ENCODE peak calls at places on chromosomes 7 and 10, in five cellular contexts. F is astrocyte of the spinal cord, X is left ventricle myocardium inferior, K is mesothelial cell of epicardium, U is AG09309. H is an unnamed sample.

GRCh38 chr7:103338864-103339263 is 5.7 kb downstream of the DNAJC2 start:
- DNase-seq in K (no peak), U (no peak), F (no peak), X (no peak), H (no peak)

GRCh38 chr10:24350111-24350921 is 141.4 kb downstream of the KIAA1217 start:
- DNase-seq in K (no peak), X (no peak), U (peak; percentile 66), F (peak; percentile 86), H (peak; percentile 49)

GRCh38 chr10:29426420-29426819 is 137.6 kb downstream of the LYZL1 start:
- DNase-seq in F (no peak), K (no peak), X (no peak), U (no peak), H (no peak)

GRCh38 chr10:77563638-77564270 is 73.9 kb downstream of the KCNMA1 start:
- DNase-seq in U (no peak), X (no peak), F (no peak), K (no peak), H (no peak)

GRCh38 chr10:124552877-124553276 is 91.3 kb downstream of the LHPP start:
- DNase-seq in F (no peak), K (no peak), X (no peak), U (no peak), H (no peak)

GRCh38 chr10:22959292-22959691 is 31.4 kb downstream of the ARMC3 start:
- DNase-seq in X (no peak), U (no peak), F (no peak), K (no peak), H (no peak)

GRCh38 chr7:116717137-116717536 is 45.1 kb downstream of the MET start:
- DNase-seq in U (no peak), F (no peak), K (no peak), X (no peak), H (no peak)

GRCh38 chr7:74483402-74484336 is 30.0 kb downstream of the GTF2IRD1 start:
- DNase-seq in K (no peak), U (peak; percentile 57), X (no peak), F (peak; percentile 64), H (peak; percentile 62)

GRCh38 chr10:43595739-43596298 is 10.4 kb upstream of the ZNF485 start:
- DNase-seq in X (no peak), U (no peak), K (no peak), F (no peak), H (no peak)

GRCh38 chr10:79403441-79404230 is 41.8 kb downstream of the ZCCHC24 start:
- DNase-seq in K (no peak), F (peak; percentile 75), X (peak; percentile 66), U (no peak), H (peak; percentile 88)

GRCh38 chr7:42972703-42973500 is 40.7 kb downstream of the MRPL32 start:
- DNase-seq in U (peak; percentile 99), K (no peak), F (peak; percentile 100), X (no peak), H (peak; percentile 98)

GRCh38 chr7:94368371-94368791 is 26.3 kb upstream of the COL1A2 start:
- DNase-seq in K (no peak), F (peak; percentile 95), X (no peak), U (peak; percentile 84), H (peak; percentile 94)

GRCh38 chr7:2609001-2609411 is 22.8 kb upstream of the TTYH3 start:
- DNase-seq in F (peak; percentile 45), U (no peak), K (no peak), X (no peak), H (peak; percentile 57)

GRCh38 chr7:94350729-94351128 is 44.0 kb upstream of the COL1A2 start:
- DNase-seq in F (no peak), U (no peak), X (no peak), K (no peak), H (no peak)

GRCh38 chr7:94367940-94368339 is 26.8 kb upstream of the COL1A2 start:
- DNase-seq in X (no peak), F (peak; percentile 93), K (no peak), U (no peak), H (peak; percentile 64)

GRCh38 chr7:142025896-142026295 is 30.2 kb downstream of the MGAM start:
- DNase-seq in X (no peak), K (no peak), F (peak; percentile 19), U (no peak), H (no peak)

GRCh38 chr7:142024547-142024946 is 28.9 kb downstream of the MGAM start:
- DNase-seq in X (no peak), K (no peak), U (no peak), F (peak; percentile 20), H (no peak)

GRCh38 chr7:142030846-142031245 is 35.2 kb downstream of the MGAM start:
- DNase-seq in U (no peak), K (no peak), X (no peak), F (no peak), H (peak; percentile 27)

GRCh38 chr7:142033154-142033553 is 37.5 kb downstream of the MGAM start:
- DNase-seq in K (no peak), F (no peak), X (no peak), U (no peak), H (no peak)

DNA sequence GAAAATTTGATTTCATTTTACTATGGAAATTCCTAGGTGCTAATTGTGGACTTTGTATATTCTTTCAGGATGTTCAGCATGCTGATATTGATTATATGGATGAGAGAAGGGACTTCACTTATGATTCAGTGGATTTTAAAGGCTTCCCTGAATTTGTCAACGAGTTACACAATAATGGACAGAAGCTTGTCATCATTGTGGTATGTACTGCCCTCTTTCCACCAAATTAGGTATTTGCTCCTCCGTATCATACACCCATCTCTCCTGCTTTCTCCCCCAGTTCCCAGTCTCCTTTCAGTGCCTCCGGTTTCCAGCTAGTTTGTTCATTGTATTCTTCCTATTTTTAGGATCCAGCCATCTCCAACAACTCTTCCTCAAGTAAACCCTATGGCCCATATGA is 34.6 kb downstream of the MGAM start:
- DNase-seq in U (no peak), X (no peak), F (no peak), K (no peak), H (peak; percentile 81)
- TF ChIP-seq CTCF in U (no peak), X (no peak), F (no peak), K (no peak), H (no peak)

GRCh38 chr10:35613597-35614226 is 8.6 kb downstream of the GJD4 start:
- DNase-seq in K (no peak), U (no peak), F (peak; percentile 37), X (no peak), H (peak; percentile 74)
- TF ChIP-seq CTCF in K (no peak), U (peak; percentile 69), F (peak; percentile 62), X (peak; percentile 44), H (peak; percentile 63)

GRCh38 chr10:71837085-71837827 is 13.8 kb downstream of the PSAP start:
- DNase-seq in U (no peak), F (no peak), K (no peak), X (no peak), H (no peak)
- TF ChIP-seq CTCF in U (peak; percentile 28), F (peak; percentile 58), K (no peak), X (peak; percentile 55), H (peak; percentile 34)

GRCh38 chr10:132388901-132389630 is 7.9 kb upstream of the PWWP2B start:
- DNase-seq in F (no peak), K (no peak), U (no peak), X (peak; percentile 32), H (no peak)

GRCh38 chr10:132385721-132386418 is 11.1 kb upstream of the PWWP2B start:
- DNase-seq in U (no peak), X (no peak), F (no peak), K (no peak), H (no peak)

GRCh38 chr10:132389631-132390454 is 7.2 kb upstream of the PWWP2B start:
- DNase-seq in F (no peak), K (no peak), X (peak; percentile 11), U (no peak), H (no peak)

GRCh38 chr10:132386419-132386831 is 10.6 kb upstream of the PWWP2B start:
- DNase-seq in F (no peak), K (no peak), X (no peak), U (no peak), H (no peak)

GRCh38 chr10:132387723-132388210 is 9.2 kb upstream of the PWWP2B start:
- DNase-seq in U (no peak), K (peak; percentile 90), X (peak; percentile 73), F (peak; percentile 13), H (peak; percentile 54)
- TF ChIP-seq CTCF in U (peak; percentile 76), K (peak; percentile 68), X (peak; percentile 66), F (peak; percentile 69), H (peak; percentile 59)

DNA sequence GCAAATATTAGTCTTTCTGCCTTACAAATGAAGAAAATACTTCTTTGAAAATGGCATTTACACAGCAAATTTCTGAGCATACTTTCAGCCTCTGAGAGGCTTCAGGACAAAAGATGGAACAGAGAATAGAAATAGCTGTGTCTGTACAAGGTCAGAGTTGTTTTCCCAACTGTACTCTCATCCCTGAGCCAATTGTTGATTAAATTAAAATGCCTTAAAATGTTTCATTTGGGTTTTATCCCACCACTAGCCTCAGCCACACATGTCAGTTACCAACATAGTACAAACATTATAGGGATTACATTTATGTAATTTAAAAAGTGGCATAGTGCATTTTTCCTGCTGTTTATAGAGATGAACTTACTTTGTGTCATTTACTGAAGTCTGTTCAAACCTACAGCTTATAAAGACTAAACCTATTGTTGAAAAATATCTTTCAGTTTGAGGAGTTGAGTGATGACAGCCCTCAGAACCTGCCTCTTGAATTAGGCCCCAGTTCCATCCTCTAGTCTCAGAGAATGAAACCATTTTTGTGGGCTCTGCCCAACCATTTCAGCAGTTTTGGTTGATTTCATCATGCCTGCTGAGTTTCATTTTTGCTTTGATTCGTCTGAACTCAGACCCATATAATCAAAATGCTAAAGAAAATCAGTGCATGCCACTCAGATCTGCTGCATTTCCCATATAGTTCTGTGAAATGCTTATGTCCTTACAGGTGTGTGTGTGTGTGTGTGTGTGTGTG is 609.3 kb upstream of the C7orf33 start:
- DNase-seq in X (no peak), U (no peak), F (no peak), K (no peak), H (no peak)
- TF ChIP-seq CTCF in X (no peak), U (no peak), F (no peak), K (no peak), H (no peak)

H was measured in cardiac fibroblast.